ENCODE peak calls at places on chromosomes 13 and 19, in eight cellular contexts. X, A, T, J, G, B, O and C are unnamed samples.

GRCh38 chr13:98476538-98476966 is 100.4 kb downstream of the STK24 start:
- DNase-seq in X (peak; percentile 84), A (peak; percentile 88), T (peak; percentile 74), J (no peak), G (peak; percentile 82), O (peak; percentile 52), B (no peak), C (peak; percentile 77)

GRCh38 chr13:110306340-110306959 is 507 bp downstream of the COL4A1 start:
- DNase-seq in O (no peak), B (no peak), A (no peak), T (no peak), J (no peak), G (no peak), X (no peak), C (no peak)

GRCh38 chr13:41500501-41500900 is 43.2 kb downstream of the RGCC start:
- DNase-seq in X (no peak), J (no peak), A (no peak), T (no peak), B (no peak), O (no peak), G (no peak), C (no peak)

GRCh38 chr19:18373892-18374629 is 11.9 kb upstream of the GDF15 start:
- DNase-seq in A (no peak), T (peak; percentile 39), G (peak; percentile 29), J (no peak), O (peak; percentile 85), X (peak; percentile 60), B (peak; percentile 71), C (no peak)

GRCh38 chr13:68666774-68667397 is 1436.8 kb upstream of the PCDH9 start:
- DNase-seq in A (no peak), O (no peak), G (no peak), J (no peak), X (no peak), T (no peak), B (no peak), C (no peak)

GRCh38 chr13:95258619-95259194 is 42.5 kb downstream of the ABCC4 start:
- DNase-seq in G (no peak), J (no peak), O (no peak), A (no peak), T (no peak), X (no peak), B (no peak), C (no peak)

GRCh38 chr13:25766576-25766975 is 285.2 kb downstream of the SHISA2 start:
- DNase-seq in A (no peak), X (no peak), O (no peak), J (no peak), T (no peak), B (no peak), G (no peak), C (no peak)

GRCh38 chr13:73879346-73880020 is 254.7 kb downstream of the KLF12 start:
- DNase-seq in T (no peak), B (no peak), A (no peak), O (no peak), J (no peak), G (no peak), X (no peak), C (no peak)

GRCh38 chr19:55590621-55591020 is 8.7 kb downstream of the FIZ1 start:
- DNase-seq in G (no peak), J (no peak), A (no peak), B (no peak), X (no peak), T (no peak), O (no peak), C (no peak)